ENCODE peak calls at places on chromosomes 16 and 17, in six cellular contexts. One of them, this sample, is unnamed.

GRCh38 chr16:89324056-89325010 is 106.8 kb downstream of the ZNF778 start:
- DNase-seq in fibroblast of the aortic adventitia: peak; percentile 79
- DNase-seq in progenitor cell of endocrine pancreas: no peak
- DNase-seq in CD4-positive, alpha-beta T cell: no peak
- DNase-seq in cardiac fibroblast: peak; percentile 96
- DNase-seq in testis: no peak
- DNase-seq in this sample: peak; percentile 75

GRCh38 chr16:87295661-87296531 is 21.3 kb downstream of the C16orf95 start:
- DNase-seq in CD4-positive, alpha-beta T cell: no peak
- DNase-seq in cardiac fibroblast: no peak
- DNase-seq in testis: no peak
- DNase-seq in fibroblast of the aortic adventitia: no peak
- DNase-seq in progenitor cell of endocrine pancreas: no peak
- DNase-seq in this sample: no peak

GRCh38 chr17:82300707-82301270 is 16.6 kb downstream of the CD7 start:
- DNase-seq in CD4-positive, alpha-beta T cell: peak; percentile 73
- DNase-seq in cardiac fibroblast: peak; percentile 45
- DNase-seq in testis: peak; percentile 65
- DNase-seq in fibroblast of the aortic adventitia: peak; percentile 46
- DNase-seq in progenitor cell of endocrine pancreas: peak; percentile 45
- DNase-seq in this sample: peak; percentile 94

GRCh38 chr17:28963212-28963611 is 11.9 kb upstream of the PHF12 start:
- DNase-seq in cardiac fibroblast: no peak
- DNase-seq in fibroblast of the aortic adventitia: peak; percentile 47
- DNase-seq in progenitor cell of endocrine pancreas: no peak
- DNase-seq in testis: no peak
- DNase-seq in CD4-positive, alpha-beta T cell: no peak
- DNase-seq in this sample: peak; percentile 2

GRCh38 chr16:55494994-55495421 is 13.9 kb upstream of the LPCAT2 start:
- DNase-seq in CD4-positive, alpha-beta T cell: no peak
- DNase-seq in cardiac fibroblast: peak; percentile 92
- DNase-seq in progenitor cell of endocrine pancreas: no peak
- DNase-seq in testis: peak; percentile 82
- DNase-seq in fibroblast of the aortic adventitia: peak; percentile 95
- DNase-seq in this sample: no peak

GRCh38 chr17:2146132-2146871 is 91.4 kb downstream of the HIC1 start:
- DNase-seq in cardiac fibroblast: no peak
- DNase-seq in CD4-positive, alpha-beta T cell: no peak
- DNase-seq in testis: no peak
- DNase-seq in fibroblast of the aortic adventitia: no peak
- DNase-seq in progenitor cell of endocrine pancreas: no peak
- DNase-seq in this sample: no peak

GRCh38 chr17:59190806-59191205 is 19.0 kb upstream of the SMG8 start:
- DNase-seq in fibroblast of the aortic adventitia: no peak
- DNase-seq in CD4-positive, alpha-beta T cell: no peak
- DNase-seq in testis: no peak
- DNase-seq in cardiac fibroblast: no peak
- DNase-seq in progenitor cell of endocrine pancreas: no peak
- DNase-seq in this sample: no peak

GRCh38 chr16:84314373-84314772 is 19.7 kb downstream of the WFDC1 start:
- DNase-seq in testis: no peak
- DNase-seq in progenitor cell of endocrine pancreas: no peak
- DNase-seq in fibroblast of the aortic adventitia: no peak
- DNase-seq in CD4-positive, alpha-beta T cell: no peak
- DNase-seq in cardiac fibroblast: no peak
- DNase-seq in this sample: peak; percentile 44

GRCh38 chr17:31297090-31297489 is at the start of gene OMG:
- DNase-seq in fibroblast of the aortic adventitia: no peak
- DNase-seq in progenitor cell of endocrine pancreas: no peak
- DNase-seq in cardiac fibroblast: no peak
- DNase-seq in CD4-positive, alpha-beta T cell: no peak
- DNase-seq in testis: no peak
- DNase-seq in this sample: no peak

GRCh38 chr16:66382966-66383299 is 16.4 kb downstream of the CDH5 start:
- DNase-seq in fibroblast of the aortic adventitia: peak; percentile 81
- DNase-seq in testis: no peak
- DNase-seq in CD4-positive, alpha-beta T cell: no peak
- DNase-seq in cardiac fibroblast: peak; percentile 85
- DNase-seq in progenitor cell of endocrine pancreas: no peak
- DNase-seq in this sample: no peak

GRCh38 chr16:31063843-31064611 is 10.0 kb downstream of the ZNF668 start:
- DNase-seq in fibroblast of the aortic adventitia: no peak
- DNase-seq in testis: peak; percentile 25
- DNase-seq in cardiac fibroblast: no peak
- DNase-seq in CD4-positive, alpha-beta T cell: no peak
- DNase-seq in progenitor cell of endocrine pancreas: no peak
- DNase-seq in this sample: no peak

GRCh38 chr17:34306466-34306865 is 12.8 kb upstream of the CCL8 start:
- DNase-seq in cardiac fibroblast: peak; percentile 94
- DNase-seq in fibroblast of the aortic adventitia: peak; percentile 94
- DNase-seq in testis: peak; percentile 46
- DNase-seq in CD4-positive, alpha-beta T cell: no peak
- DNase-seq in progenitor cell of endocrine pancreas: no peak
- DNase-seq in this sample: no peak

GRCh38 chr17:28908640-28909098 is 5.8 kb upstream of the DHRS13 start:
- DNase-seq in CD4-positive, alpha-beta T cell: no peak
- DNase-seq in cardiac fibroblast: peak; percentile 49
- DNase-seq in testis: peak; percentile 63
- DNase-seq in fibroblast of the aortic adventitia: peak; percentile 87
- DNase-seq in progenitor cell of endocrine pancreas: no peak
- DNase-seq in this sample: no peak

GRCh38 chr17:43660816-43661493 is 767 bp downstream of the MEOX1 start:
- DNase-seq in testis: no peak
- DNase-seq in fibroblast of the aortic adventitia: no peak
- DNase-seq in CD4-positive, alpha-beta T cell: peak; percentile 8
- DNase-seq in cardiac fibroblast: no peak
- DNase-seq in progenitor cell of endocrine pancreas: no peak
- DNase-seq in this sample: no peak

GRCh38 chr16:88725609-88726407 is 19.5 kb downstream of the CTU2 start:
- DNase-seq in fibroblast of the aortic adventitia: no peak
- DNase-seq in CD4-positive, alpha-beta T cell: no peak
- DNase-seq in testis: no peak
- DNase-seq in cardiac fibroblast: no peak
- DNase-seq in progenitor cell of endocrine pancreas: no peak
- DNase-seq in this sample: no peak

GRCh38 chr17:77644181-77644972 is 314.1 kb upstream of the TNRC6C start:
- DNase-seq in progenitor cell of endocrine pancreas: no peak
- DNase-seq in testis: no peak
- DNase-seq in fibroblast of the aortic adventitia: no peak
- DNase-seq in cardiac fibroblast: no peak
- DNase-seq in CD4-positive, alpha-beta T cell: no peak
- DNase-seq in this sample: peak; percentile 72

GRCh38 chr16:9738690-9739089 is 443.5 kb downstream of the GRIN2A start:
- DNase-seq in testis: no peak
- DNase-seq in progenitor cell of endocrine pancreas: no peak
- DNase-seq in fibroblast of the aortic adventitia: no peak
- DNase-seq in CD4-positive, alpha-beta T cell: no peak
- DNase-seq in cardiac fibroblast: no peak
- DNase-seq in this sample: no peak

GRCh38 chr16:17474037-17474436 is 3.3 kb upstream of the XYLT1 start:
- DNase-seq in fibroblast of the aortic adventitia: no peak
- DNase-seq in testis: peak; percentile 58
- DNase-seq in cardiac fibroblast: peak; percentile 23
- DNase-seq in CD4-positive, alpha-beta T cell: no peak
- DNase-seq in progenitor cell of endocrine pancreas: no peak
- DNase-seq in this sample: no peak

GRCh38 chr17:78374189-78374588 is 4.3 kb upstream of the PGS1 start:
- DNase-seq in fibroblast of the aortic adventitia: no peak
- DNase-seq in cardiac fibroblast: no peak
- DNase-seq in testis: no peak
- DNase-seq in progenitor cell of endocrine pancreas: no peak
- DNase-seq in CD4-positive, alpha-beta T cell: no peak
- DNase-seq in this sample: no peak

GRCh38 chr17:63399316-63399715 is 46.8 kb downstream of the CYB561 start:
- DNase-seq in CD4-positive, alpha-beta T cell: no peak
- DNase-seq in cardiac fibroblast: peak; percentile 54
- DNase-seq in progenitor cell of endocrine pancreas: no peak
- DNase-seq in testis: no peak
- DNase-seq in fibroblast of the aortic adventitia: peak; percentile 77
- DNase-seq in this sample: no peak

GRCh38 chr17:36849871-36850348 is 87.4 kb upstream of the LHX1 start:
- DNase-seq in cardiac fibroblast: peak; percentile 79
- DNase-seq in testis: no peak
- DNase-seq in progenitor cell of endocrine pancreas: no peak
- DNase-seq in fibroblast of the aortic adventitia: peak; percentile 63
- DNase-seq in CD4-positive, alpha-beta T cell: no peak
- DNase-seq in this sample: no peak
- TF ChIP-seq CTCF in cardiac fibroblast: peak; percentile 19
- TF ChIP-seq CTCF in testis: no peak
- TF ChIP-seq CTCF in progenitor cell of endocrine pancreas: no peak
- TF ChIP-seq CTCF in fibroblast of the aortic adventitia: peak; percentile 16
- TF ChIP-seq CTCF in CD4-positive, alpha-beta T cell: no peak
- TF ChIP-seq CTCF in this sample: peak; percentile 50

GRCh38 chr16:61435356-61435755 is 600.9 kb downstream of the CDH8 start:
- DNase-seq in progenitor cell of endocrine pancreas: no peak
- DNase-seq in cardiac fibroblast: peak; percentile 12
- DNase-seq in testis: no peak
- DNase-seq in fibroblast of the aortic adventitia: no peak
- DNase-seq in CD4-positive, alpha-beta T cell: no peak
- DNase-seq in this sample: no peak

GRCh38 chr16:61432421-61432820 is 603.8 kb downstream of the CDH8 start:
- DNase-seq in cardiac fibroblast: peak; percentile 32
- DNase-seq in progenitor cell of endocrine pancreas: no peak
- DNase-seq in CD4-positive, alpha-beta T cell: no peak
- DNase-seq in fibroblast of the aortic adventitia: no peak
- DNase-seq in testis: no peak
- DNase-seq in this sample: no peak
- TF ChIP-seq CTCF in cardiac fibroblast: no peak
- TF ChIP-seq CTCF in progenitor cell of endocrine pancreas: no peak
- TF ChIP-seq CTCF in CD4-positive, alpha-beta T cell: no peak
- TF ChIP-seq CTCF in fibroblast of the aortic adventitia: no peak
- TF ChIP-seq CTCF in testis: no peak
- TF ChIP-seq CTCF in this sample: peak; percentile 54

GRCh38 chr16:27374794-27375499 is 27.0 kb upstream of the IL21R start:
- DNase-seq in progenitor cell of endocrine pancreas: peak; percentile 34
- DNase-seq in fibroblast of the aortic adventitia: peak; percentile 70
- DNase-seq in cardiac fibroblast: peak; percentile 86
- DNase-seq in CD4-positive, alpha-beta T cell: peak; percentile 44
- DNase-seq in testis: peak; percentile 80
- DNase-seq in this sample: no peak
- TF ChIP-seq CTCF in progenitor cell of endocrine pancreas: peak; percentile 62
- TF ChIP-seq CTCF in fibroblast of the aortic adventitia: peak; percentile 58
- TF ChIP-seq CTCF in cardiac fibroblast: peak; percentile 73
- TF ChIP-seq CTCF in CD4-positive, alpha-beta T cell: peak; percentile 29
- TF ChIP-seq CTCF in testis: peak; percentile 32
- TF ChIP-seq CTCF in this sample: peak; percentile 75

DNA sequence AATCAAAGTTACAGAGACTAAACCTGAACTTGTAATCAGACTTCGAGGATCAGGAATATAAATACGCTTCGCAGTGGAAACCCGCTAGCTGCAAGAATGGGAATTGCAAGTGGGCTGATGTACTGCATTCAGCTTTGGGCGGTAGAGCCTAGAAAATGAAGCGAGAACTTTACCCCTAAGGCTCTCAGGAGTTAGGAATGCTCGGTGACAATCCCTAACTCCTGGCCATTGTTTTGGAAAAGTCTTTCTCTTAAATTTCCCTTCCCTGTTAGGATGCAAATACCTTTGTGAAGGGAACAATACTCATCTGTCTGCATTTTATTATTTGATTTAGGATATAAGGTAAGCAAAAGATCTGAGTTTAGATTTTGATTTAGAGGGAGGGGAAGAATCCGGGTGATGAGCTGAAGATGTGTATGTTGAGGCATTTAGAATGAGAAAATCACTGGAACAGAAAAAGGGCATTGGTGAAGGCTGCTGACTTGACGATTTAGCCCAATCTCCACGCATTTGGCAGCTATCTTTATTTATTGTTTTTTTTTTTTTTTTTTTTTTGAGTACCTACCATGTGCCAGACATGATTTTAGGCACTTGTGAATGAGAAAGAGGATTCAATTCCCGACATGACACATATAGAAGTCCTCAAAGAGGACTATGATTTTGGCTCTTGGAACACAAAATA is 2.2 kb upstream of the TOX3 start:
- DNase-seq in CD4-positive, alpha-beta T cell: no peak
- DNase-seq in testis: no peak
- DNase-seq in fibroblast of the aortic adventitia: no peak
- DNase-seq in progenitor cell of endocrine pancreas: no peak
- DNase-seq in cardiac fibroblast: peak; percentile 2
- DNase-seq in this sample: no peak
- TF ChIP-seq CTCF in CD4-positive, alpha-beta T cell: no peak
- TF ChIP-seq CTCF in testis: peak; percentile 10
- TF ChIP-seq CTCF in fibroblast of the aortic adventitia: peak; percentile 22
- TF ChIP-seq CTCF in progenitor cell of endocrine pancreas: peak; percentile 67
- TF ChIP-seq CTCF in cardiac fibroblast: peak; percentile 50
- TF ChIP-seq CTCF in this sample: peak; percentile 68

DNA sequence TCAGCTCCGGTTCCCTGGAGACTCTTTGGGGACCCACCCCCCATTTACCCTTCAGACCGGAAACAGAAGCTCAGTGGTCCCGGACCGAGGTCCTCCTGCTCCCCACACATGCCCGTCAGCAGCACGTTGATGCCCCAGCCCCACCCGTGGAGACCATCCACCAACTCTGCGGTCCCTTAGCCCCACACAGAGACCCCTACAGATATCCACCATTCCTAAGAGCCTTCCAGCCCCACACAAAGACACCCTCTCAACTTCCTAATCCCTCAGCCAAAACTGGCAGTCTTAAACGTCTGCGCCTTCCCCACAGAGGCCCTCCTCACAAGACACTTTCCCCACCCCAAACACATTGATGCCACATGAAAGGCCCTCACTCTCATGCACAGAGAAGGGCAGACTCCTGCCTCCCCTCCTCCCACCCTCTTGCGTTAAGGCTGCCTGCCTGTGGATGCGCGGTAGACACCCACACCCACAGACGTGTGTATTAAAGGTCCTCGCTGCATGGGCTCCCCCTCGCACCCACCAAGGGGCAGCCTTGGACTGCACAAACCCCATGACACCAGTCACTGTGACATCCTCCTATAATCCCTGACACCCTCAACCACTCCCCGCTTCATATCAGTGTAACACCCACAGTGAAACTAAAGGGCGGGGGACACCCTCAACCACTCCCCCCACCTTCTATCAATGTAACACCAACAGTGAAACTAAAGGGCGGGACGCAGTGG is 58.2 kb upstream of the RPH3AL start:
- DNase-seq in testis: no peak
- DNase-seq in CD4-positive, alpha-beta T cell: peak; percentile 71
- DNase-seq in fibroblast of the aortic adventitia: peak; percentile 28
- DNase-seq in progenitor cell of endocrine pancreas: peak; percentile 14
- DNase-seq in cardiac fibroblast: peak; percentile 21
- DNase-seq in this sample: no peak
- TF ChIP-seq CTCF in testis: no peak
- TF ChIP-seq CTCF in CD4-positive, alpha-beta T cell: no peak
- TF ChIP-seq CTCF in fibroblast of the aortic adventitia: no peak
- TF ChIP-seq CTCF in progenitor cell of endocrine pancreas: no peak
- TF ChIP-seq CTCF in cardiac fibroblast: no peak
- TF ChIP-seq CTCF in this sample: no peak

This sample was measured in chondrocyte.